ENCODE peak calls at places on chromosomes 12 and 14, in seven cellular contexts. J, N, F, T, Z, V and I are unnamed samples.
A peak's percentile ranks its signal among the peaks of the same experiment; 100 is the strongest.

GRCh38 chr14:76647699-76648298 is 113.5 kb upstream of the VASH1 start:
- DNase-seq in J (peak; percentile 47), N (peak; percentile 71), F (peak; percentile 65), T (peak; percentile 40), Z (peak; percentile 90), V (peak; percentile 44), I (peak; percentile 83)

GRCh38 chr14:23057757-23058653 is 685 bp upstream of the CDH24 start:
- DNase-seq in J (peak; percentile 87), N (peak; percentile 90), F (peak; percentile 86), T (peak; percentile 73), Z (peak; percentile 96), V (peak; percentile 74), I (peak; percentile 99)

GRCh38 chr14:60093606-60094005 is 1.9 kb downstream of the PCNX4 start:
- DNase-seq in J (no peak), N (peak; percentile 30), F (no peak), T (peak; percentile 18), Z (no peak), V (no peak), I (no peak)

GRCh38 chr14:73237219-73237785 is at the start of gene PAPLN:
- DNase-seq in J (no peak), N (peak; percentile 29), F (no peak), T (peak; percentile 12), Z (peak; percentile 65), V (peak; percentile 20), I (peak; percentile 53)

GRCh38 chr12:47940773-47941474 is 22.5 kb upstream of the TMEM106C start:
- DNase-seq in J (no peak), N (no peak), F (no peak), T (no peak), Z (no peak), V (no peak), I (no peak)

GRCh38 chr14:106556665-106557289 is 1030.4 kb downstream of the TMEM121 start:
- DNase-seq in J (no peak), N (peak; percentile 13), F (peak; percentile 66), T (no peak), Z (peak; percentile 14), V (no peak), I (no peak)

GRCh38 chr12:42574879-42575278 is 14.7 kb downstream of the PRICKLE1 start:
- DNase-seq in J (peak; percentile 37), N (no peak), F (no peak), T (no peak), Z (no peak), V (no peak), I (no peak)

GRCh38 chr12:53492830-53493609 is 6.2 kb downstream of the MAP3K12 start:
- DNase-seq in J (peak; percentile 93), N (peak; percentile 88), F (peak; percentile 90), T (peak; percentile 87), Z (peak; percentile 97), V (peak; percentile 75), I (peak; percentile 97)

GRCh38 chr12:126191037-126191891 is 1126.0 kb downstream of the AACS start:
- DNase-seq in J (no peak), N (no peak), F (no peak), T (peak; percentile 21), Z (peak; percentile 64), V (no peak), I (peak; percentile 48)

GRCh38 chr12:10362828-10363664 is 26.8 kb downstream of the KLRK1 start:
- DNase-seq in J (peak; percentile 55), N (no peak), F (no peak), T (peak; percentile 48), Z (peak; percentile 52), V (peak; percentile 58), I (no peak)

GRCh38 chr12:65792724-65793123 is 31.6 kb upstream of the HMGA2 start:
- DNase-seq in J (no peak), N (no peak), F (no peak), T (no peak), Z (no peak), V (no peak), I (no peak)

GRCh38 chr12:110741795-110742717 is 635 bp downstream of the PPP1CC start:
- DNase-seq in J (no peak), N (peak; percentile 28), F (peak; percentile 57), T (peak; percentile 44), Z (peak; percentile 40), V (peak; percentile 32), I (peak; percentile 80)

GRCh38 chr14:99660006-99660566 is 15.2 kb downstream of the HHIPL1 start:
- DNase-seq in J (no peak), N (no peak), F (no peak), T (no peak), Z (peak; percentile 58), V (no peak), I (peak; percentile 81)

GRCh38 chr14:22226381-22226780 is 362.6 kb downstream of the DAD1 start:
- DNase-seq in J (no peak), N (peak; percentile 77), F (peak; percentile 27), T (peak; percentile 21), Z (peak; percentile 68), V (peak; percentile 35), I (no peak)

GRCh38 chr14:20904393-20905029 is 13.3 kb downstream of the RNASE3 start:
- DNase-seq in J (no peak), N (no peak), F (no peak), T (no peak), Z (peak; percentile 74), V (no peak), I (no peak)

GRCh38 chr14:75282166-75282547 is 3.5 kb downstream of the FOS start:
- DNase-seq in J (no peak), N (no peak), F (no peak), T (peak; percentile 15), Z (no peak), V (peak; percentile 23), I (no peak)

GRCh38 chr14:96165493-96166474 is 38.9 kb upstream of the BDKRB2 start:
- DNase-seq in J (no peak), N (no peak), F (no peak), T (no peak), Z (no peak), V (no peak), I (no peak)

GRCh38 chr12:1013618-1014489 is 22.8 kb downstream of the ERC1 start:
- DNase-seq in J (peak; percentile 64), N (peak; percentile 65), F (no peak), T (peak; percentile 85), Z (no peak), V (peak; percentile 91), I (no peak)

GRCh38 chr12:45644521-45644920 is 85.0 kb upstream of the ARID2 start:
- DNase-seq in J (peak; percentile 26), N (peak; percentile 38), F (peak; percentile 13), T (peak; percentile 34), Z (peak; percentile 12), V (peak; percentile 83), I (no peak)

GRCh38 chr12:93144109-93144508 is 215.0 kb upstream of the EEA1 start:
- DNase-seq in J (no peak), N (peak; percentile 39), F (no peak), T (no peak), Z (no peak), V (no peak), I (no peak)

DNA sequence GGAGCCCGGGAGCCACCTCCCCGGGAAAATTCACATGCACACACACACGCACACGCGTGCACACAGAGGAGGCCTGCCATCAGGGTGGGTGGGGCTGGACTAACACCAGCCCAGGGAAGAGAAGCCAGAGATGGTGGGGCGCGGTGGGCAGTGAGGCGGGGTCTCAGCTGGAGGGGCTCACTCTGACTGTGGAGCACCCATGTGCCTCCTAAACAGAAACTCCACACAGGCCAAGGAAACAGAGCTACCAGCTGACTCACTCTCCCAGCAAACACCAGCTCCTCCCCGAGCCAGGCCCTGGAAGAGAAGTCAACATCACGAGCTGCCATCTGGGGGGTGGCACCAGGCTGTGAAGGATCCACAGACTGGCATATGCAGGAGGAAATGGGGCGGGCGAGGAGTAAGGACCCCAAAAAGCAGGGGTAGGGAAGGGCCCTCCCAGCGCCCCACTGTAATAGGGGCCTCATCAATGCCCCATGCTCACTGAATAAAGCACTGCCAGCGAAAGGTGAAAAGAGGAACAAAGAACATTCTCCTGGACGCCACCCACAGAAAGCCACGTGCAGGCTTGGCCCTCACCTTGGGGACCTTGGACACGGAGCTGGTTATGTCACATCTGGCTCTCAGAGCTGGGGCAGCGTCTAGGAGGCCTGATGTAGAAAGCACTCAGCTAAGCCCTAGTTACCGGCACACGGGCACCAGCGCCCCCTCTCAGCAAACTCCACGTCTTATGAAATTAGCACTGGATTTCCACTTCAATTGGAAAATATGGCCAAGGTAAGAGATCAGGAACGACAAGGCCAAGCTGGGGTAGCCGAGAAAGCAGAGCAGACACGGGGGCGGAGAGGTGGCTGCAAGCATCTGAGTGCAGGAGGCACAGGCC is 8.4 kb upstream of the INF2 start:
- DNase-seq in J (peak; percentile 77), N (peak; percentile 86), F (peak; percentile 83), T (peak; percentile 84), Z (no peak), V (peak; percentile 89), I (peak; percentile 99)
- H2AFZ ChIP-seq in J (peak overlapping the region; percentile 4), N (no peak overlapping the region), F (peak overlapping the region; percentile 61), T (no peak overlapping the region), Z (peak overlapping the region; percentile 34), V (peak overlapping the region; percentile 65), I (peak overlapping the region; percentile 69)

GRCh38 chr14:103627073-103628025 is 1.7 kb upstream of the KLC1 start:
- DNase-seq in J (no peak), N (peak; percentile 75), F (no peak), T (no peak), Z (no peak), V (no peak), I (no peak)
- H2AFZ ChIP-seq in J (peak overlapping the region; percentile 24), N (peak overlapping the region; percentile 13), F (no peak overlapping the region), T (no peak overlapping the region), Z (peak overlapping the region; percentile 81), V (no peak overlapping the region), I (peak overlapping the region; percentile 32)

DNA sequence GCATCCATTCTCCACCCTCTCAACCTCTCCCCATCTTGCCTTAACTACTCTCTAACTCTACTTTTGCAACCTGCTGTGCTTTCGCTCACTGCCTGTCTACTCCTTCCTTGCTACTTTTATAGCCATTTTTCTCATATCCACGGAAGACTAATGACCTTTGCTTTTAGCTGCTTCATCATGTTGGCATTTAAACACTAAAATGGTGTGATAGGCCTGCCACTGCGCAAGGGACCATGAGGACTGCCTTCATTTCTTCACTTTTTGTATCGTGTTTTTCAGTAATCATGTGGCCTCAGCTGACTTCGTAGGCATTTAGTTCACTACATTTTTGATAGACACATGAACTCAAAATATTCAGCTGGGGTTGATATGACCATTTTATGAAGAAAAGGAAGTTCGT is 252.1 kb downstream of the BCAT1 start:
- DNase-seq in J (no peak), N (no peak), F (no peak), T (no peak), Z (no peak), V (no peak), I (no peak)
- H2AFZ ChIP-seq in J (no peak overlapping the region), N (no peak overlapping the region), F (no peak overlapping the region), T (peak overlapping the region; percentile 24), Z (peak overlapping the region; percentile 52), V (no peak overlapping the region), I (no peak overlapping the region)

DNA sequence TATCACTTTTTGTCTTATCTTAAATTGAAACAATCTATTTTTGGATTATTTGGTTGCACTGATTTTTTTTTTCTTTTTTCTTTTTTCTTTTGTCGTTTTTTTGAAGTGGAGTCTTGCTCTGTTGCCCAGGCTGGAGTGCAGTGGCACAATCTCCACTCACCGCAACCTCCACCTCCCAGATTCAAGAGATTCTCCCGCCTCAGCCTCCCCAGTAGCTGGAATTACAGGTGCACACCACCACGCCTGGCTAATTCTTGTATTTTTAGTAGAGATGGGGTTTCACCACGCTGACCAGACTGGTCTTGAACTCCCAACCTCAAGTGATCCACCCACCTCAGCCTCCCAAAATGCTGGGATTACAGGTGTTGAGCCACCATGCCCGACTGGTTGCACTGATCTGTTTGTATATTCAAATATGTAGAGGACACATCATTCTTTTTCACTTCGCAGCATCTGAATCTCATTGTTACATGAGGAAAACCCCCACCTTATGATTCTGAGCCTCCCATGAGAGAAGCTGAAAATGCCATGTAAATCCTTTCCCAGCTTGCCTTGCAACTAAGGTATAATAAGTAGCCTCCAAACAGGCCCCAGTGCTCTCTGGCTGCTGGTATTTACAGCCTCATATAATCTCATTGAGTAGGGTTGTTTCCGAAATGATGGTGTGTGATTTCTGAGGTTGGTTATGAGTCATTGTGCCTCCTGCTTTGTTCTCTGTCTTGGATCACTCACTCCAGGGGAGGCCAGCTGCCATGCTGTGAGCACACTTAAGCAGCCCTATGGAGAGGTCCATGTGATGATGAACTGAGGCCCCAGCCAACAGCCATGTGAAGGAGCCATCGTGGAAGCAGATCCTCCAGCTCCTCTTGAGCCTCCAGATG is 5.2 kb upstream of the HSP90B1 start:
- DNase-seq in J (no peak), N (peak; percentile 77), F (no peak), T (peak; percentile 87), Z (no peak), V (peak; percentile 85), I (peak; percentile 72)
- H2AFZ ChIP-seq in J (peak overlapping the region; percentile 35), N (peak overlapping the region; percentile 48), F (no peak overlapping the region), T (peak overlapping the region; percentile 19), Z (no peak overlapping the region), V (peak overlapping the region; percentile 79), I (peak overlapping the region; percentile 58)